ENCODE peak calls at places on chromosomes 3 and 15, in ten cellular contexts. P, W, U, R, H, A, T, X, Y and M are unnamed samples.

GRCh38 chr3:153963012-153963411 is 158.2 kb upstream of the ARHGEF26 start:
- DNase-seq in P (no peak), W (no peak), U (no peak), R (no peak), H (no peak), A (no peak), T (no peak), X (no peak), Y (no peak), M (no peak)

GRCh38 chr3:124772081-124772831 is 42.0 kb downstream of the UMPS start:
- DNase-seq in P (peak), W (no peak), U (no peak), R (no peak), H (no peak), A (peak), T (peak), X (no peak), Y (peak), M (peak)

GRCh38 chr3:49500408-49501257 is 30.6 kb downstream of the DAG1 start:
- DNase-seq in P (peak), W (peak), U (no peak), R (no peak), H (no peak), A (peak), T (peak), X (no peak), Y (no peak), M (peak)

GRCh38 chr15:41930221-41930866 is 36.5 kb upstream of the SPTBN5 start:
- DNase-seq in P (peak), W (no peak), U (no peak), R (no peak), H (no peak), A (peak), T (peak), X (no peak), Y (no peak), M (peak)

GRCh38 chr3:70308760-70309159 is 3.7 kb downstream of the MDFIC2 start:
- DNase-seq in P (peak), W (no peak), U (no peak), R (no peak), H (peak), A (no peak), T (peak), X (no peak), Y (no peak), M (peak)

GRCh38 chr3:61425356-61425755 is 136.0 kb upstream of the PTPRG start:
- DNase-seq in P (no peak), W (no peak), U (no peak), R (no peak), H (no peak), A (no peak), T (no peak), X (no peak), Y (no peak), M (no peak)

GRCh38 chr15:38547255-38547997 is 17.2 kb downstream of the RASGRP1 start:
- DNase-seq in P (peak), W (no peak), U (no peak), R (no peak), H (no peak), A (no peak), T (peak), X (no peak), Y (no peak), M (no peak)

GRCh38 chr3:13654330-13655073 is 105.6 kb downstream of the FBLN2 start:
- DNase-seq in P (no peak), W (no peak), U (peak), R (no peak), H (no peak), A (no peak), T (no peak), X (no peak), Y (no peak), M (no peak)

GRCh38 chr3:183185696-183186095 is 23.2 kb upstream of the LAMP3 start:
- DNase-seq in P (peak), W (no peak), U (no peak), R (no peak), H (no peak), A (no peak), T (peak), X (no peak), Y (no peak), M (peak)

GRCh38 chr3:123440181-123440580 is 8.7 kb downstream of the ADCY5 start:
- DNase-seq in P (no peak), W (no peak), U (no peak), R (no peak), H (no peak), A (no peak), T (no peak), X (no peak), Y (no peak), M (no peak)

GRCh38 chr3:25453521-25454410 is 25.7 kb downstream of the RARB start:
- DNase-seq in P (no peak), W (no peak), U (no peak), R (no peak), H (no peak), A (no peak), T (peak), X (no peak), Y (no peak), M (peak)

GRCh38 chr3:135927170-135927569 is 38.4 kb upstream of the PPP2R3A start:
- DNase-seq in P (no peak), W (no peak), U (no peak), R (no peak), H (no peak), A (no peak), T (peak), X (no peak), Y (no peak), M (no peak)